ENCODE peak calls at places on chromosomes 3 and 15, in five cellular contexts. H, A, Q, Y and J are unnamed samples.

GRCh38 chr15:58839485-58839884 is 68.4 kb downstream of the MINDY2 start:
- DNase-seq in H (no peak), A (peak), Q (no peak), Y (no peak), J (no peak)

GRCh38 chr3:13879102-13879945 is 547 bp downstream of the WNT7A start:
- DNase-seq in H (no peak), A (peak), Q (no peak), Y (peak), J (no peak)

GRCh38 chr15:40843885-40844542 is at the start of gene SPINT1:
- DNase-seq in H (peak), A (peak), Q (peak), Y (no peak), J (no peak)

GRCh38 chr15:54803139-54803808 is 393.5 kb downstream of the RSL24D1 start:
- DNase-seq in H (no peak), A (no peak), Q (no peak), Y (no peak), J (no peak)

GRCh38 chr3:38476157-38476756 is 19.9 kb upstream of the EXOG start:
- DNase-seq in H (no peak), A (no peak), Q (no peak), Y (no peak), J (no peak)

GRCh38 chr3:23885210-23885609 is 31.6 kb downstream of the NKIRAS1 start:
- DNase-seq in H (no peak), A (no peak), Q (no peak), Y (no peak), J (no peak)

GRCh38 chr3:119437852-119438251 is 25.6 kb downstream of the TMEM39A start:
- DNase-seq in H (no peak), A (no peak), Q (no peak), Y (no peak), J (no peak)

GRCh38 chr3:157132936-157133335 is 27.0 kb downstream of the CCNL1 start:
- DNase-seq in H (no peak), A (no peak), Q (no peak), Y (no peak), J (no peak)

GRCh38 chr15:27358751-27359434 is 387.9 kb downstream of the GABRG3 start:
- DNase-seq in H (no peak), A (peak), Q (no peak), Y (no peak), J (peak)

GRCh38 chr15:58755956-58756355 is 6.4 kb upstream of the ADAM10 start:
- DNase-seq in H (no peak), A (no peak), Q (no peak), Y (no peak), J (no peak)